ENCODE peak calls at places on chromosome 7, in six cellular contexts. One of them, this sample, is unnamed.

GRCh38 chr7:16345979-16346958 is 75.1 kb downstream of the CRPPA start:
- DNase-seq in stimulated activated CD4-positive, alpha-beta T cell treated with anti-CD3 and anti-CD28 coated beads, Interleukin-15, amount 100 ng/mL, for 1 hour: no peak
- DNase-seq in left lobe of liver: no peak
- DNase-seq in cardiac muscle cell: peak
- DNase-seq in IMR-90: peak
- DNase-seq in left ventricle myocardium superior: no peak
- DNase-seq in this sample: no peak

GRCh38 chr7:50358306-50358705 is 53.8 kb downstream of the IKZF1 start:
- DNase-seq in stimulated activated CD4-positive, alpha-beta T cell treated with anti-CD3 and anti-CD28 coated beads, Interleukin-15, amount 100 ng/mL, for 1 hour: no peak
- DNase-seq in left lobe of liver: no peak
- DNase-seq in cardiac muscle cell: no peak
- DNase-seq in IMR-90: no peak
- DNase-seq in left ventricle myocardium superior: no peak
- DNase-seq in this sample: no peak

GRCh38 chr7:39480901-39481300 is 85.3 kb upstream of the YAE1 start:
- DNase-seq in stimulated activated CD4-positive, alpha-beta T cell treated with anti-CD3 and anti-CD28 coated beads, Interleukin-15, amount 100 ng/mL, for 1 hour: no peak
- DNase-seq in left lobe of liver: no peak
- DNase-seq in cardiac muscle cell: no peak
- DNase-seq in IMR-90: no peak
- DNase-seq in left ventricle myocardium superior: no peak
- DNase-seq in this sample: no peak

GRCh38 chr7:124275411-124275810 is 242.5 kb upstream of the TMEM229A start:
- DNase-seq in stimulated activated CD4-positive, alpha-beta T cell treated with anti-CD3 and anti-CD28 coated beads, Interleukin-15, amount 100 ng/mL, for 1 hour: no peak
- DNase-seq in left lobe of liver: no peak
- DNase-seq in cardiac muscle cell: no peak
- DNase-seq in IMR-90: peak
- DNase-seq in left ventricle myocardium superior: no peak
- DNase-seq in this sample: no peak

GRCh38 chr7:10412426-10413019 is 561.1 kb upstream of the PHF14 start:
- DNase-seq in stimulated activated CD4-positive, alpha-beta T cell treated with anti-CD3 and anti-CD28 coated beads, Interleukin-15, amount 100 ng/mL, for 1 hour: no peak
- DNase-seq in left lobe of liver: no peak
- DNase-seq in cardiac muscle cell: peak
- DNase-seq in IMR-90: peak
- DNase-seq in left ventricle myocardium superior: no peak
- DNase-seq in this sample: no peak

GRCh38 chr7:36396150-36396549 is 6.5 kb downstream of the ANLN start:
- DNase-seq in stimulated activated CD4-positive, alpha-beta T cell treated with anti-CD3 and anti-CD28 coated beads, Interleukin-15, amount 100 ng/mL, for 1 hour: no peak
- DNase-seq in left lobe of liver: no peak
- DNase-seq in cardiac muscle cell: no peak
- DNase-seq in IMR-90: peak
- DNase-seq in left ventricle myocardium superior: no peak
- DNase-seq in this sample: no peak

GRCh38 chr7:23277359-23277989 is 21.7 kb upstream of the MALSU1 start:
- DNase-seq in stimulated activated CD4-positive, alpha-beta T cell treated with anti-CD3 and anti-CD28 coated beads, Interleukin-15, amount 100 ng/mL, for 1 hour: no peak
- DNase-seq in left lobe of liver: no peak
- DNase-seq in cardiac muscle cell: peak
- DNase-seq in IMR-90: peak
- DNase-seq in left ventricle myocardium superior: no peak
- DNase-seq in this sample: no peak

GRCh38 chr7:16571941-16572340 is 45.3 kb downstream of the LRRC72 start:
- DNase-seq in stimulated activated CD4-positive, alpha-beta T cell treated with anti-CD3 and anti-CD28 coated beads, Interleukin-15, amount 100 ng/mL, for 1 hour: no peak
- DNase-seq in left lobe of liver: no peak
- DNase-seq in cardiac muscle cell: no peak
- DNase-seq in IMR-90: no peak
- DNase-seq in left ventricle myocardium superior: no peak
- DNase-seq in this sample: no peak

GRCh38 chr7:14817829-14818228 is 84.7 kb downstream of the DGKB start:
- DNase-seq in stimulated activated CD4-positive, alpha-beta T cell treated with anti-CD3 and anti-CD28 coated beads, Interleukin-15, amount 100 ng/mL, for 1 hour: no peak
- DNase-seq in left lobe of liver: no peak
- DNase-seq in cardiac muscle cell: no peak
- DNase-seq in IMR-90: no peak
- DNase-seq in left ventricle myocardium superior: no peak
- DNase-seq in this sample: no peak

GRCh38 chr7:115475774-115476407 is 554.0 kb downstream of the MDFIC start:
- DNase-seq in stimulated activated CD4-positive, alpha-beta T cell treated with anti-CD3 and anti-CD28 coated beads, Interleukin-15, amount 100 ng/mL, for 1 hour: no peak
- DNase-seq in left lobe of liver: no peak
- DNase-seq in cardiac muscle cell: peak
- DNase-seq in IMR-90: no peak
- DNase-seq in left ventricle myocardium superior: peak
- DNase-seq in this sample: no peak

This sample was measured in lower lobe of right lung.